ENCODE peak calls at places on chromosomes 16 and 17, in ten cellular contexts. W, L, E, C, Z, I, O, A, D and B are unnamed samples.

GRCh38 chr17:41455236-41455635 is 11.9 kb downstream of the KRT32 start:
- DNase-seq in W (no peak), L (no peak), E (no peak), C (peak), Z (peak), I (no peak), O (no peak), A (no peak), D (no peak), B (no peak)

GRCh38 chr16:89721644-89722391 is 481 bp downstream of the ZNF276 start:
- DNase-seq in W (peak), L (peak), E (no peak), C (peak), Z (peak), I (peak), O (peak), A (peak), D (peak), B (peak)

GRCh38 chr17:37643118-37643766 is at the start of gene DDX52:
- DNase-seq in W (peak), L (peak), E (peak), C (peak), Z (peak), I (peak), O (peak), A (peak), D (peak), B (peak)

GRCh38 chr16:48081656-48082055 is 74.1 kb downstream of the ABCC12 start:
- DNase-seq in W (no peak), L (no peak), E (no peak), C (peak), Z (peak), I (no peak), O (no peak), A (no peak), D (no peak), B (no peak)

GRCh38 chr17:57881143-57881542 is 31.3 kb upstream of the MRPS23 start:
- DNase-seq in W (no peak), L (no peak), E (no peak), C (no peak), Z (peak), I (no peak), O (no peak), A (no peak), D (no peak), B (no peak)

GRCh38 chr16:6932871-6933390 is 399.7 kb upstream of the RBFOX1 start:
- DNase-seq in W (no peak), L (no peak), E (no peak), C (no peak), Z (no peak), I (no peak), O (no peak), A (no peak), D (no peak), B (no peak)

GRCh38 chr17:1124896-1125774 is 54.6 kb downstream of the ABR start:
- DNase-seq in W (no peak), L (no peak), E (no peak), C (peak), Z (no peak), I (no peak), O (no peak), A (no peak), D (no peak), B (no peak)

GRCh38 chr17:62562656-62563055 is 64.8 kb upstream of the MRC2 start:
- DNase-seq in W (no peak), L (peak), E (peak), C (peak), Z (peak), I (no peak), O (no peak), A (no peak), D (no peak), B (no peak)

GRCh38 chr17:49512296-49513043 is 17.4 kb downstream of the NGFR start:
- DNase-seq in W (no peak), L (no peak), E (no peak), C (no peak), Z (no peak), I (no peak), O (no peak), A (no peak), D (no peak), B (peak)

GRCh38 chr16:48561960-48562393 is 48.0 kb downstream of the N4BP1 start:
- DNase-seq in W (no peak), L (no peak), E (peak), C (peak), Z (peak), I (no peak), O (no peak), A (no peak), D (no peak), B (no peak)

GRCh38 chr17:45361976-45362375 is 45.2 kb upstream of the MAP3K14 start:
- DNase-seq in W (peak), L (no peak), E (no peak), C (no peak), Z (no peak), I (no peak), O (no peak), A (no peak), D (no peak), B (no peak)

GRCh38 chr16:77562497-77562896 is 127.7 kb upstream of the ADAMTS18 start:
- DNase-seq in W (no peak), L (no peak), E (no peak), C (no peak), Z (no peak), I (no peak), O (no peak), A (no peak), D (no peak), B (no peak)

GRCh38 chr16:75065149-75065807 is 51.3 kb downstream of the LDHD start:
- DNase-seq in W (no peak), L (peak), E (no peak), C (no peak), Z (no peak), I (no peak), O (no peak), A (no peak), D (peak), B (no peak)